ENCODE peak calls at places on chromosome 6, in ten cellular contexts. C is IMR-90, K is stomach, T is K562, R is GM12892, D is heart left ventricle, A is right lobe of liver, E is upper lobe of left lung, P is uterus, N is lower leg skin. F is an unnamed sample.

GRCh38 chr6:37705239-37706051 is 7.8 kb upstream of the MDGA1 start:
- DNase-seq in C (peak; percentile 73), K (peak; percentile 62), T (peak; percentile 88), R (peak; percentile 42), D (peak; percentile 81), A (peak; percentile 49), E (peak; percentile 90), P (peak; percentile 83), N (peak; percentile 57), F (no peak)

GRCh38 chr6:139765825-139766285 is 391.4 kb upstream of the CITED2 start:
- DNase-seq in C (peak; percentile 74), K (no peak), T (peak; percentile 69), R (no peak), D (no peak), A (no peak), E (no peak), P (no peak), N (no peak), F (no peak)

GRCh38 chr6:10733151-10733715 is 10.4 kb downstream of the TMEM14C start:
- DNase-seq in C (no peak), K (no peak), T (no peak), R (no peak), D (no peak), A (no peak), E (no peak), P (no peak), N (no peak), F (no peak)

GRCh38 chr6:79713701-79714322 is 82.7 kb downstream of the SH3BGRL2 start:
- DNase-seq in C (peak; percentile 50), K (peak; percentile 35), T (peak; percentile 50), R (no peak), D (peak; percentile 13), A (peak; percentile 56), E (no peak), P (peak; percentile 28), N (no peak), F (no peak)

GRCh38 chr6:135135835-135136234 is 45.3 kb upstream of the MYB start:
- DNase-seq in C (no peak), K (no peak), T (no peak), R (no peak), D (no peak), A (no peak), E (no peak), P (no peak), N (no peak), F (no peak)

GRCh38 chr6:16205377-16206144 is 32.8 kb upstream of the GMPR start:
- DNase-seq in C (peak; percentile 91), K (no peak), T (no peak), R (no peak), D (peak; percentile 43), A (no peak), E (no peak), P (no peak), N (no peak), F (no peak)

GRCh38 chr6:79984261-79984660 is 20.2 kb upstream of the TTK start:
- DNase-seq in C (no peak), K (no peak), T (no peak), R (no peak), D (no peak), A (no peak), E (no peak), P (no peak), N (peak; percentile 41), F (no peak)

GRCh38 chr6:127691147-127691546 is 114.2 kb downstream of the C6orf58 start:
- DNase-seq in C (no peak), K (no peak), T (no peak), R (no peak), D (no peak), A (no peak), E (no peak), P (no peak), N (no peak), F (no peak)

GRCh38 chr6:100078509-100078908 is 84.5 kb upstream of the MCHR2 start:
- DNase-seq in C (peak; percentile 19), K (no peak), T (no peak), R (no peak), D (no peak), A (no peak), E (no peak), P (no peak), N (no peak), F (no peak)

GRCh38 chr6:12241493-12242214 is 48.5 kb upstream of the EDN1 start:
- DNase-seq in C (no peak), K (no peak), T (no peak), R (no peak), D (no peak), A (no peak), E (no peak), P (no peak), N (no peak), F (no peak)

GRCh38 chr6:40285535-40285934 is 301.6 kb downstream of the LRFN2 start:
- DNase-seq in C (no peak), K (no peak), T (no peak), R (no peak), D (no peak), A (no peak), E (no peak), P (no peak), N (no peak), F (no peak)

GRCh38 chr6:108581932-108582500 is 21.3 kb downstream of the FOXO3 start:
- DNase-seq in C (peak; percentile 30), K (no peak), T (no peak), R (no peak), D (no peak), A (no peak), E (no peak), P (no peak), N (no peak), F (no peak)

GRCh38 chr6:128569737-128570438 is 49.5 kb upstream of the PTPRK start:
- DNase-seq in C (peak; percentile 75), K (no peak), T (no peak), R (no peak), D (no peak), A (no peak), E (no peak), P (no peak), N (no peak), F (peak; percentile 28)

DNA sequence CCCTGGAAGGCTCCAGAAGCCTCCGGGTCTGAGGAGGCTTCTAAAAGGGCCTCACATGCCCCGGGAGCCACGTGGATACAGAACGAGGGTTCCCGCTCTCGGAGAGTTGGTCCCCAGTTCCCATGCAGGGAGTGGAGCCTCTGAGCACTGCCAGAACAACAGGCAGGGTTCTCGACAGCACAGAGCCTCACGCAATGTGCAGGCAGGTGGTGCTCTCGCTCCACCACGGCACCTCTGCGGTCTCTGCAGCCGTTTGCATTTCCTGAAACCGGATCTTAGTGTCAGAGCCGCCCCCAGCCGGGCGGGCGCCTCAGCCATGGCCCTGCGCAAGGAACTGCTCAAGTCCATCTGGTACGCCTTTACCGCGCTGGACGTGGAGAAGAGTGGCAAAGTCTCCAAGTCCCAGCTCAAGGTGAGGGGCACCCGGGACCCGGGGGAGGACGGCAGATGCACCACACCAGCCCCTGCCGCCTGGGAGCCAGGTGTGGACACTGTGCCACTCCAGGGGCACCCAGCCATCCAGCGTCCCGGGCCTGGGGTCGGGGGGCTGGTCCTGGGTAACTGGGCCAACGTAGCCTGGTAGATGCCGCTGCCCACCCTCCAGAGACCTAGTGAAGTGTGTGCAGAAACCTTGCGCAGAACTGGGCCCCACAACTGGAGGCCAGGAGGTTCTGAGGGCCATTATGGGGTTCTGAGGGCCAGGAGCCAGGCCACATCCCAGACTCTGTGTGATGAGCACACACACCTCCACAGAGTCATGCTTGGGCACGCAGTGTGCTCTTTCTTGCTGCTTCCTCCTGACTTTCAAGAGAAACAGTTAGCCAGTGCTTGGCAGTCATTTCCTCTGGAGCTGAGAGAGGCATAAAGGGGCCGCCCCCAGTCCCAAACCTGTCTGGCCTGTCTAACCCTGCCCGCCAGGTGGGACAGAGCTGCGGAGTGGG is at the start of gene DEF6:
- DNase-seq in C (peak; percentile 82), K (peak; percentile 92), T (peak; percentile 96), R (peak; percentile 85), D (peak; percentile 79), A (peak; percentile 72), E (peak; percentile 94), P (peak; percentile 68), N (peak; percentile 80), F (peak; percentile 20)
- TF ChIP-seq POLR2A in C (no peak), K (no peak), T (peak; percentile 77), R (peak; percentile 69), D (peak; percentile 32), A (no peak), E (peak; percentile 68), P (no peak), N (no peak), F (no peak)

GRCh38 chr6:45371924-45372582 is 5.7 kb downstream of the SUPT3H start:
- DNase-seq in C (peak; percentile 37), K (no peak), T (no peak), R (no peak), D (no peak), A (no peak), E (no peak), P (no peak), N (no peak), F (no peak)
- TF ChIP-seq POLR2A in C (no peak), K (no peak), T (no peak), R (no peak), D (no peak), A (no peak), E (no peak), P (no peak), N (no peak), F (no peak)

GRCh38 chr6:33142501-33142900 is 49.8 kb downstream of the COL11A2 start:
- DNase-seq in C (no peak), K (no peak), T (no peak), R (no peak), D (no peak), A (no peak), E (no peak), P (no peak), N (no peak), F (no peak)

GRCh38 chr6:33140556-33140955 is 51.7 kb downstream of the COL11A2 start:
- DNase-seq in C (no peak), K (no peak), T (no peak), R (no peak), D (no peak), A (no peak), E (no peak), P (no peak), N (no peak), F (no peak)

GRCh38 chr6:33143113-33143760 is 49.0 kb downstream of the COL11A2 start:
- DNase-seq in C (no peak), K (no peak), T (no peak), R (no peak), D (no peak), A (no peak), E (no peak), P (no peak), N (no peak), F (no peak)

GRCh38 chr6:33136310-33136895 is 55.9 kb downstream of the COL11A2 start:
- DNase-seq in C (no peak), K (no peak), T (no peak), R (no peak), D (no peak), A (no peak), E (no peak), P (no peak), N (no peak), F (no peak)

GRCh38 chr6:33139596-33140206 is 52.6 kb downstream of the COL11A2 start:
- DNase-seq in C (no peak), K (no peak), T (no peak), R (no peak), D (no peak), A (no peak), E (no peak), P (no peak), N (no peak), F (no peak)
- TF ChIP-seq POLR2A in C (no peak), K (no peak), T (no peak), R (no peak), D (no peak), A (no peak), E (no peak), P (no peak), N (no peak), F (no peak)

GRCh38 chr6:7541175-7542064 is at the start of gene DSP:
- DNase-seq in C (no peak), K (peak; percentile 89), T (no peak), R (peak; percentile 39), D (peak; percentile 57), A (peak; percentile 92), E (peak; percentile 92), P (no peak), N (peak; percentile 68), F (no peak)
- TF ChIP-seq POLR2A in C (peak; percentile 64), K (no peak), T (no peak), R (no peak), D (peak; percentile 76), A (peak; percentile 94), E (peak; percentile 55), P (no peak), N (no peak), F (no peak)